ENCODE peak calls at places on chromosome 5, in nine cellular contexts. One of them, this sample, is unnamed.

GRCh38 chr5:178111925-178112324 is 1.4 kb upstream of the N4BP3 start:
- DNase-seq in HFFc6: no peak
- DNase-seq in upper lobe of left lung: no peak
- DNase-seq in astrocyte of the spinal cord: no peak
- DNase-seq in kidney: no peak
- DNase-seq in bronchial epithelial cell: peak
- DNase-seq in endothelial cell: no peak
- DNase-seq in foreskin fibroblast: peak
- DNase-seq in psoas muscle: no peak
- DNase-seq in this sample: no peak

GRCh38 chr5:180494510-180495181 is 467 bp downstream of the CNOT6 start:
- DNase-seq in HFFc6: peak
- DNase-seq in upper lobe of left lung: peak
- DNase-seq in astrocyte of the spinal cord: peak
- DNase-seq in kidney: peak
- DNase-seq in bronchial epithelial cell: no peak
- DNase-seq in endothelial cell: peak
- DNase-seq in foreskin fibroblast: peak
- DNase-seq in psoas muscle: peak
- DNase-seq in this sample: no peak

GRCh38 chr5:139458580-139459407 is 3.7 kb downstream of the ECSCR start:
- DNase-seq in HFFc6: peak
- DNase-seq in upper lobe of left lung: peak
- DNase-seq in astrocyte of the spinal cord: peak
- DNase-seq in kidney: no peak
- DNase-seq in bronchial epithelial cell: peak
- DNase-seq in endothelial cell: no peak
- DNase-seq in foreskin fibroblast: peak
- DNase-seq in psoas muscle: no peak
- DNase-seq in this sample: no peak

GRCh38 chr5:1859099-1859498 is 23.6 kb downstream of the IRX4 start:
- DNase-seq in HFFc6: no peak
- DNase-seq in upper lobe of left lung: no peak
- DNase-seq in astrocyte of the spinal cord: no peak
- DNase-seq in kidney: no peak
- DNase-seq in bronchial epithelial cell: no peak
- DNase-seq in endothelial cell: no peak
- DNase-seq in foreskin fibroblast: no peak
- DNase-seq in psoas muscle: no peak
- DNase-seq in this sample: no peak

GRCh38 chr5:178487911-178488310 is 102.3 kb downstream of the COL23A1 start:
- DNase-seq in HFFc6: no peak
- DNase-seq in upper lobe of left lung: no peak
- DNase-seq in astrocyte of the spinal cord: no peak
- DNase-seq in kidney: no peak
- DNase-seq in bronchial epithelial cell: no peak
- DNase-seq in endothelial cell: no peak
- DNase-seq in foreskin fibroblast: no peak
- DNase-seq in psoas muscle: no peak
- DNase-seq in this sample: no peak

GRCh38 chr5:220008-220407 is 1.9 kb downstream of the SDHA start:
- DNase-seq in HFFc6: no peak
- DNase-seq in upper lobe of left lung: no peak
- DNase-seq in astrocyte of the spinal cord: no peak
- DNase-seq in kidney: no peak
- DNase-seq in bronchial epithelial cell: no peak
- DNase-seq in endothelial cell: no peak
- DNase-seq in foreskin fibroblast: no peak
- DNase-seq in psoas muscle: no peak
- DNase-seq in this sample: no peak

GRCh38 chr5:107413754-107414153 is 257.0 kb downstream of the EFNA5 start:
- DNase-seq in HFFc6: no peak
- DNase-seq in upper lobe of left lung: no peak
- DNase-seq in astrocyte of the spinal cord: no peak
- DNase-seq in kidney: no peak
- DNase-seq in bronchial epithelial cell: no peak
- DNase-seq in endothelial cell: no peak
- DNase-seq in foreskin fibroblast: no peak
- DNase-seq in psoas muscle: no peak
- DNase-seq in this sample: no peak

GRCh38 chr5:10838038-10838437 is 77.0 kb upstream of the DAP start:
- DNase-seq in HFFc6: no peak
- DNase-seq in upper lobe of left lung: no peak
- DNase-seq in astrocyte of the spinal cord: peak
- DNase-seq in kidney: no peak
- DNase-seq in bronchial epithelial cell: no peak
- DNase-seq in endothelial cell: no peak
- DNase-seq in foreskin fibroblast: no peak
- DNase-seq in psoas muscle: no peak
- DNase-seq in this sample: no peak

GRCh38 chr5:91118802-91119201 is 264.3 kb downstream of the ARRDC3 start:
- DNase-seq in HFFc6: no peak
- DNase-seq in upper lobe of left lung: no peak
- DNase-seq in astrocyte of the spinal cord: no peak
- DNase-seq in kidney: no peak
- DNase-seq in bronchial epithelial cell: no peak
- DNase-seq in endothelial cell: no peak
- DNase-seq in foreskin fibroblast: peak
- DNase-seq in psoas muscle: no peak
- DNase-seq in this sample: no peak

GRCh38 chr5:154220625-154221024 is 30.1 kb downstream of the GALNT10 start:
- DNase-seq in HFFc6: peak
- DNase-seq in upper lobe of left lung: no peak
- DNase-seq in astrocyte of the spinal cord: peak
- DNase-seq in kidney: no peak
- DNase-seq in bronchial epithelial cell: peak
- DNase-seq in endothelial cell: no peak
- DNase-seq in foreskin fibroblast: peak
- DNase-seq in psoas muscle: no peak
- DNase-seq in this sample: no peak

GRCh38 chr5:91170266-91170665 is 212.9 kb downstream of the ARRDC3 start:
- DNase-seq in HFFc6: peak
- DNase-seq in upper lobe of left lung: no peak
- DNase-seq in astrocyte of the spinal cord: peak
- DNase-seq in kidney: no peak
- DNase-seq in bronchial epithelial cell: peak
- DNase-seq in endothelial cell: no peak
- DNase-seq in foreskin fibroblast: peak
- DNase-seq in psoas muscle: no peak
- DNase-seq in this sample: no peak

GRCh38 chr5:127228540-127229184 is 61.9 kb upstream of the MEGF10 start:
- DNase-seq in HFFc6: no peak
- DNase-seq in upper lobe of left lung: peak
- DNase-seq in astrocyte of the spinal cord: no peak
- DNase-seq in kidney: no peak
- DNase-seq in bronchial epithelial cell: peak
- DNase-seq in endothelial cell: no peak
- DNase-seq in foreskin fibroblast: no peak
- DNase-seq in psoas muscle: no peak
- DNase-seq in this sample: no peak

GRCh38 chr5:122999947-123000563 is 36.5 kb downstream of the PPIC start:
- DNase-seq in HFFc6: no peak
- DNase-seq in upper lobe of left lung: peak
- DNase-seq in astrocyte of the spinal cord: peak
- DNase-seq in kidney: no peak
- DNase-seq in bronchial epithelial cell: peak
- DNase-seq in endothelial cell: peak
- DNase-seq in foreskin fibroblast: peak
- DNase-seq in psoas muscle: no peak
- DNase-seq in this sample: no peak

GRCh38 chr5:60710362-60710761 is 10.4 kb upstream of the DEPDC1B start:
- DNase-seq in HFFc6: no peak
- DNase-seq in upper lobe of left lung: no peak
- DNase-seq in astrocyte of the spinal cord: no peak
- DNase-seq in kidney: no peak
- DNase-seq in bronchial epithelial cell: no peak
- DNase-seq in endothelial cell: no peak
- DNase-seq in foreskin fibroblast: no peak
- DNase-seq in psoas muscle: no peak
- DNase-seq in this sample: no peak

GRCh38 chr5:102089883-102090282 is 206.2 kb downstream of the SLCO4C1 start:
- DNase-seq in HFFc6: no peak
- DNase-seq in upper lobe of left lung: no peak
- DNase-seq in astrocyte of the spinal cord: no peak
- DNase-seq in kidney: no peak
- DNase-seq in bronchial epithelial cell: no peak
- DNase-seq in endothelial cell: no peak
- DNase-seq in foreskin fibroblast: no peak
- DNase-seq in psoas muscle: no peak
- DNase-seq in this sample: no peak

GRCh38 chr5:102090770-102091169 is 205.3 kb downstream of the SLCO4C1 start:
- DNase-seq in HFFc6: no peak
- DNase-seq in upper lobe of left lung: peak
- DNase-seq in astrocyte of the spinal cord: no peak
- DNase-seq in kidney: no peak
- DNase-seq in bronchial epithelial cell: no peak
- DNase-seq in endothelial cell: peak
- DNase-seq in foreskin fibroblast: no peak
- DNase-seq in psoas muscle: no peak
- DNase-seq in this sample: no peak
- TF ChIP-seq CTCF in HFFc6: no peak
- TF ChIP-seq CTCF in upper lobe of left lung: peak
- TF ChIP-seq CTCF in astrocyte of the spinal cord: peak
- TF ChIP-seq CTCF in kidney: no peak
- TF ChIP-seq CTCF in bronchial epithelial cell: no peak
- TF ChIP-seq CTCF in endothelial cell: peak
- TF ChIP-seq CTCF in foreskin fibroblast: no peak
- TF ChIP-seq CTCF in psoas muscle: no peak
- TF ChIP-seq CTCF in this sample: peak

GRCh38 chr5:61860978-61861377 is 445.0 kb upstream of the KIF2A start:
- DNase-seq in HFFc6: no peak
- DNase-seq in upper lobe of left lung: no peak
- DNase-seq in astrocyte of the spinal cord: no peak
- DNase-seq in kidney: no peak
- DNase-seq in bronchial epithelial cell: no peak
- DNase-seq in endothelial cell: no peak
- DNase-seq in foreskin fibroblast: no peak
- DNase-seq in psoas muscle: no peak
- DNase-seq in this sample: no peak
- TF ChIP-seq CTCF in HFFc6: no peak
- TF ChIP-seq CTCF in upper lobe of left lung: no peak
- TF ChIP-seq CTCF in astrocyte of the spinal cord: no peak
- TF ChIP-seq CTCF in kidney: no peak
- TF ChIP-seq CTCF in bronchial epithelial cell: no peak
- TF ChIP-seq CTCF in endothelial cell: no peak
- TF ChIP-seq CTCF in foreskin fibroblast: no peak
- TF ChIP-seq CTCF in psoas muscle: no peak
- TF ChIP-seq CTCF in this sample: no peak

GRCh38 chr5:89418821-89419085 is 535.8 kb upstream of the MEF2C start:
- DNase-seq in HFFc6: no peak
- DNase-seq in upper lobe of left lung: no peak
- DNase-seq in astrocyte of the spinal cord: no peak
- DNase-seq in kidney: no peak
- DNase-seq in bronchial epithelial cell: no peak
- DNase-seq in endothelial cell: no peak
- DNase-seq in foreskin fibroblast: no peak
- DNase-seq in psoas muscle: no peak
- DNase-seq in this sample: no peak

GRCh38 chr5:89421035-89421434 is 538.1 kb upstream of the MEF2C start:
- DNase-seq in HFFc6: no peak
- DNase-seq in upper lobe of left lung: no peak
- DNase-seq in astrocyte of the spinal cord: peak
- DNase-seq in kidney: no peak
- DNase-seq in bronchial epithelial cell: peak
- DNase-seq in endothelial cell: no peak
- DNase-seq in foreskin fibroblast: peak
- DNase-seq in psoas muscle: no peak
- DNase-seq in this sample: no peak

GRCh38 chr5:89417515-89417914 is 534.5 kb upstream of the MEF2C start:
- DNase-seq in HFFc6: no peak
- DNase-seq in upper lobe of left lung: no peak
- DNase-seq in astrocyte of the spinal cord: no peak
- DNase-seq in kidney: no peak
- DNase-seq in bronchial epithelial cell: no peak
- DNase-seq in endothelial cell: no peak
- DNase-seq in foreskin fibroblast: no peak
- DNase-seq in psoas muscle: no peak
- DNase-seq in this sample: no peak

DNA sequence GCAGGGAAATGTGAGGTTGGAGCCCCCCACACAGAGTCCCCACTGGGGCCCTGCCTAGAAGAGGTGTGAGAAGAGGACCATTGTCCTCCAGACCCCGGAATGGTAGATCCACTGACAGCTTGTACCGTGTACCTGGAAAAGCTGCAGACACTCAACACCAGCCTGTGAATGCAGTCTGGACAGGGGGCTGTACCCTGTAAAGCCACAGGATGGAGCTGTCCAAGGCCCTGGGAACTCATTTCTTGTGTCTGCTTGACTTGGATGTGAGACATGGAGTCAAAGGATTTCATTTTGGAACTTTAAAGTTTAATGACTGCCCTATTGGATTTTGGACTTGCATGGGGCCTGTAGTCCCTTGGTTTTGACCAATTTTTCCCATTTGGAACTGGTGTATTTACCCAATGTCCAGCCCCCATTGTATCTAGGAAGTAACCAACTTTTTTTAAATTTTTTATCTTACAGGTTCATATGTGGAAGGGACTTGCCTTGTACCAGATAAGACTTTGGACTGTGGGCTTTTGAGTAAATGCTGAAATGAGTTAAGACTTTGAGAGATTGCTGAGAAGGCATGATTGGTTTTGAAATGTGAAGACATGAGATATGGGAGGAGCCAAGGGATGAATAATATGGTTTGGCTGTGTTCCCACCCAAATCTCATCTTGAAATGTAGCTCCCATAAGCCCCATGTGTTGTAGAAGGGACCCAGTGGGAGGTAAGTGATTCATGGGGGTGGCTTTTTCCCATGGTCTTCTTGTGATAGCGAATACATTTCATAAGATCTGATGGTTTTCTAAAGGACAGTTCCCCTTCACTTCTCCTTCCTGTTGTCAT is 535.2 kb upstream of the MEF2C start:
- DNase-seq in HFFc6: no peak
- DNase-seq in upper lobe of left lung: peak
- DNase-seq in astrocyte of the spinal cord: peak
- DNase-seq in kidney: peak
- DNase-seq in bronchial epithelial cell: no peak
- DNase-seq in endothelial cell: no peak
- DNase-seq in foreskin fibroblast: no peak
- DNase-seq in psoas muscle: peak
- DNase-seq in this sample: no peak
- TF ChIP-seq CTCF in HFFc6: no peak
- TF ChIP-seq CTCF in upper lobe of left lung: no peak
- TF ChIP-seq CTCF in astrocyte of the spinal cord: no peak
- TF ChIP-seq CTCF in kidney: no peak
- TF ChIP-seq CTCF in bronchial epithelial cell: no peak
- TF ChIP-seq CTCF in endothelial cell: no peak
- TF ChIP-seq CTCF in foreskin fibroblast: no peak
- TF ChIP-seq CTCF in psoas muscle: no peak
- TF ChIP-seq CTCF in this sample: peak

DNA sequence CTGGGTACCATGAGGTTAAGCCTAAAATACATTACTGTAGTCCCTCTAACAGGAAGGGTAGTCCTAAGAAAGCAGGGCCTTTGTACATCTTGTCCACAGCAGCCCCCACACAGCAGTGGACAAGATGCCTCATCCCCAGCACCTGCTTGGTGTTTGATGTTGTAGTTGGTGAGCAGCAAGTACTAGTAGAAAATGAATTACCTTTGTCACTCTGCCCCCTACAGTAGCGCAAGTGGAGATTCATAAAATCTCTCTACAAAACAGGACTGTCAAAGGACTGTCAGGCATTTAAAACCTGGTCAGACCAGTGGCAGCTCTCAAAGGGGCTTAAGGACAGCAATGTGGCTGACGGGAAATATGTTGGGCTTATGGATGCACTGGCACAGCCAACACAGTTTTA is 122.5 kb downstream of the TMEM174 start:
- DNase-seq in HFFc6: no peak
- DNase-seq in upper lobe of left lung: no peak
- DNase-seq in astrocyte of the spinal cord: no peak
- DNase-seq in kidney: no peak
- DNase-seq in bronchial epithelial cell: no peak
- DNase-seq in endothelial cell: no peak
- DNase-seq in foreskin fibroblast: no peak
- DNase-seq in psoas muscle: no peak
- DNase-seq in this sample: no peak
- TF ChIP-seq CTCF in HFFc6: no peak
- TF ChIP-seq CTCF in upper lobe of left lung: peak
- TF ChIP-seq CTCF in astrocyte of the spinal cord: peak
- TF ChIP-seq CTCF in kidney: no peak
- TF ChIP-seq CTCF in bronchial epithelial cell: peak
- TF ChIP-seq CTCF in endothelial cell: no peak
- TF ChIP-seq CTCF in foreskin fibroblast: no peak
- TF ChIP-seq CTCF in psoas muscle: peak
- TF ChIP-seq CTCF in this sample: peak

This sample was measured in type B pancreatic cell.